ENCODE peak calls at places on chromosomes 2 and 18, in six cellular contexts. A is HepG2, C is K562, O is GM12878, F is GM12892, B is H1. T is an unnamed sample.

GRCh38 chr2:73257425-73258125 is 23.5 kb downstream of the CCT7 start:
- DNase-seq in A (no peak), C (peak; percentile 47), O (no peak), F (no peak), B (no peak), T (no peak)

GRCh38 chr18:13457327-13457726 is 238.8 kb downstream of the LDLRAD4 start:
- DNase-seq in A (no peak), C (no peak), O (no peak), F (no peak), B (no peak), T (no peak)

GRCh38 chr2:216064014-216064630 is 17.5 kb downstream of the PECR start:
- DNase-seq in A (no peak), C (no peak), O (no peak), F (no peak), B (no peak), T (no peak)

GRCh38 chr2:34096552-34097171 is 497.6 kb upstream of the FAM98A start:
- DNase-seq in A (peak; percentile 53), C (peak; percentile 14), O (peak; percentile 24), F (no peak), B (peak; percentile 10), T (no peak)

GRCh38 chr2:232592687-232593407 is 40.6 kb upstream of the EFHD1 start:
- DNase-seq in A (peak; percentile 29), C (no peak), O (no peak), F (no peak), B (no peak), T (no peak)

GRCh38 chr2:101805146-101806088 is 107.9 kb downstream of the MAP4K4 start:
- DNase-seq in A (no peak), C (no peak), O (no peak), F (no peak), B (no peak), T (no peak)

GRCh38 chr18:61896118-61896517 is 3.3 kb upstream of the RNF152 start:
- DNase-seq in A (no peak), C (no peak), O (no peak), F (no peak), B (no peak), T (no peak)

GRCh38 chr2:214489702-214490101 is 78.8 kb downstream of the VWC2L start:
- DNase-seq in A (no peak), C (no peak), O (no peak), F (no peak), B (no peak), T (no peak)

GRCh38 chr2:237674731-237675276 is 47.4 kb downstream of the LRRFIP1 start:
- DNase-seq in A (peak; percentile 66), C (no peak), O (peak; percentile 77), F (peak; percentile 61), B (no peak), T (peak; percentile 43)

GRCh38 chr2:144503221-144503620 is 16.7 kb downstream of the ZEB2 start:
- DNase-seq in A (no peak), C (no peak), O (no peak), F (no peak), B (no peak), T (no peak)

GRCh38 chr2:160651416-160652200 is 158.0 kb upstream of the RBMS1 start:
- DNase-seq in A (no peak), C (no peak), O (no peak), F (no peak), B (no peak), T (no peak)

GRCh38 chr18:71371951-71372605 is 1083.2 kb downstream of the SOCS6 start:
- DNase-seq in A (no peak), C (no peak), O (no peak), F (no peak), B (no peak), T (no peak)

GRCh38 chr2:157990173-157990572 is 111.5 kb upstream of the UPP2 start:
- DNase-seq in A (no peak), C (no peak), O (no peak), F (no peak), B (no peak), T (no peak)

GRCh38 chr2:159044804-159045286 is 76.4 kb downstream of the TANC1 start:
- DNase-seq in A (no peak), C (no peak), O (no peak), F (no peak), B (no peak), T (no peak)

GRCh38 chr2:82694431-82694830 is 1764.6 kb downstream of the SUCLG1 start:
- DNase-seq in A (no peak), C (no peak), O (no peak), F (no peak), B (no peak), T (no peak)

GRCh38 chr2:238652771-238653157 is 195.1 kb upstream of the TWIST2 start:
- DNase-seq in A (no peak), C (no peak), O (no peak), F (no peak), B (no peak), T (no peak)

GRCh38 chr2:72757177-72757775 is 68.6 kb downstream of the EXOC6B start:
- DNase-seq in A (peak; percentile 100), C (peak; percentile 19), O (no peak), F (no peak), B (no peak), T (no peak)

GRCh38 chr2:17976871-17977746 is 98.6 kb downstream of the KCNS3 start:
- DNase-seq in A (no peak), C (no peak), O (no peak), F (no peak), B (no peak), T (no peak)

GRCh38 chr2:4091013-4091412 is 387.6 kb downstream of the DCDC2C start:
- DNase-seq in A (no peak), C (no peak), O (no peak), F (no peak), B (no peak), T (no peak)

GRCh38 chr2:79083846-79084376 is 3.9 kb downstream of the REG1B start:
- DNase-seq in A (no peak), C (no peak), O (no peak), F (no peak), B (no peak), T (no peak)

GRCh38 chr2:108074150-108074549 is 87.8 kb downstream of the SLC5A7 start:
- DNase-seq in A (no peak), C (no peak), O (no peak), F (no peak), B (no peak), T (no peak)

GRCh38 chr2:162243305-162243693 is at the start of gene FAP:
- DNase-seq in A (no peak), C (no peak), O (no peak), F (no peak), B (no peak), T (no peak)

GRCh38 chr2:240982821-240983281 is 15.6 kb upstream of the SNED1 start:
- DNase-seq in A (no peak), C (no peak), O (no peak), F (no peak), B (no peak), T (no peak)

DNA sequence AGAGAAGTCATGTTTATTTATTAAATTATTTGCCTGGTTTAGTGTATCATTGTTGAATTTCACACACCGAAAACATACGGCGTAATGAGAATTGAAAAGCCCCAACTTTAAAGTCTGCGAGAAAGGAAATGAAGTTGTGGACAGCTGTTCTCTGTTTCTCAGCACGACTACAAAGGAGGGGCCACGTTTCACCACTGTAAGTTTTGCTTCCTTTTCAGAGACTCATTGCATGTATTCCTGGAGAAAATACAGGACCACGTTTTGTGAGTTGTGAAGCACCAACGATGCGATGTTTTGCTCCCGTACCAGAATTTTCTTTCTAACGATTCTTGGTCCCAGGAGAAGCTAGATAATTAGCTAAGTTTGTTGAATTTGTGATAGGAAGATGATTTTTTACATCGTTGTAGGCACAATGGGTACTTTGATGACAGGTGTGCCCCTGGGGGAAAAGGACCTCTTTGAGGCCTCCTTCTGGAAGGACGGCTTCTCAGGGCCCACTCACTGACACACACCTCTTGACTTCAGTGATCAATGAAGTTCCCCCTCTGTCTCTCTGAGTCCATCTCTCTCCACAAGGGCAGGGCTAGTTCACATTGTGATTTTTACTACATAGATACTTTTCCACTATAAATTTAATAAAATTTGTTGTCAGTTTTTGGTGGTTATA is 23.7 kb upstream of the ACKR3 start:
- DNase-seq in A (no peak), C (no peak), O (peak; percentile 89), F (no peak), B (no peak), T (no peak)
- TF ChIP-seq POLR2A in A (no peak), C (no peak), O (no peak), F (peak; percentile 3), B (no peak), T (peak; percentile 21)

GRCh38 chr2:173991857-173992588 is 26.9 kb upstream of the SP3 start:
- DNase-seq in A (no peak), C (no peak), O (no peak), F (no peak), B (no peak), T (no peak)

GRCh38 chr2:173989886-173990744 is 24.9 kb upstream of the SP3 start:
- DNase-seq in A (no peak), C (peak; percentile 41), O (no peak), F (no peak), B (no peak), T (no peak)

GRCh38 chr2:173986805-173987204 is 21.6 kb upstream of the SP3 start:
- DNase-seq in A (peak; percentile 69), C (no peak), O (no peak), F (no peak), B (no peak), T (no peak)

GRCh38 chr2:173989160-173989885 is 24.1 kb upstream of the SP3 start:
- DNase-seq in A (no peak), C (no peak), O (no peak), F (no peak), B (no peak), T (no peak)

GRCh38 chr2:173990970-173991819 is 26.0 kb upstream of the SP3 start:
- DNase-seq in A (no peak), C (no peak), O (peak; percentile 87), F (no peak), B (no peak), T (no peak)
- TF ChIP-seq TAF1 in A (no peak), C (no peak), O (no peak), F (no peak), B (no peak), T (no peak)

GRCh38 chr18:63101811-63102210 is 217.8 kb downstream of the BCL2 start:
- DNase-seq in A (no peak), C (no peak), O (no peak), F (no peak), B (no peak), T (no peak)
- TF ChIP-seq POLR2A in A (no peak), C (no peak), O (no peak), F (no peak), B (no peak), T (no peak)

GRCh38 chr2:64808736-64809135 is 155.0 kb upstream of the SERTAD2 start:
- DNase-seq in A (no peak), C (no peak), O (no peak), F (no peak), B (no peak), T (no peak)
- TF ChIP-seq TAF1 in A (no peak), C (no peak), O (no peak), F (no peak), B (no peak), T (no peak)

T was measured in GM12891.